ENCODE peak calls at places on chromosome 12, in six cellular contexts. G is BJ; Q is stimulated activated CD4-positive, alpha-beta T cell treated with anti-CD3 and anti-CD28 coated beads, Interleukin-1b, Interleukin-23, amount 100 ng/mL, for 24 hours; T is amniotic stem cell; O is stimulated activated CD8-positive, alpha-beta memory T cell treated with anti-CD3 and anti-CD28 coated beads, Interleukin-15, amount 100 ng/mL, for 1 hour; J is stromal cell of bone marrow. K is an unnamed sample.

GRCh38 chr12:3139760-3140159 is 62.6 kb downstream of the TSPAN9 start:
- DNase-seq in G (no peak), Q (no peak), T (no peak), O (no peak), J (no peak), K (no peak)

GRCh38 chr12:46546634-46547273 is 174.2 kb upstream of the SLC38A2 start:
- DNase-seq in G (no peak), Q (no peak), T (no peak), O (no peak), J (no peak), K (no peak)

GRCh38 chr12:88579572-88579940 is 715 bp downstream of the KITLG start:
- DNase-seq in G (no peak), Q (no peak), T (peak; percentile 24), O (no peak), J (no peak), K (no peak)

GRCh38 chr12:12776261-12776660 is 9.2 kb upstream of the APOLD1 start:
- DNase-seq in G (no peak), Q (no peak), T (no peak), O (no peak), J (no peak), K (no peak)

GRCh38 chr12:100840748-100841147 is 46.2 kb downstream of the ANO4 start:
- DNase-seq in G (no peak), Q (no peak), T (no peak), O (no peak), J (no peak), K (no peak)

GRCh38 chr12:48977290-48978281 is 536 bp upstream of the WNT1 start:
- DNase-seq in G (no peak), Q (peak; percentile 69), T (no peak), O (peak; percentile 58), J (no peak), K (no peak)

GRCh38 chr12:867905-868304 is 81.6 kb downstream of the RAD52 start:
- DNase-seq in G (no peak), Q (no peak), T (no peak), O (no peak), J (no peak), K (no peak)

GRCh38 chr12:111386891-111387290 is 18.0 kb upstream of the PHETA1 start:
- DNase-seq in G (no peak), Q (no peak), T (no peak), O (no peak), J (no peak), K (no peak)

GRCh38 chr12:6326316-6326959 is 15.4 kb downstream of the TNFRSF1A start:
- DNase-seq in G (no peak), Q (no peak), T (no peak), O (no peak), J (no peak), K (no peak)

GRCh38 chr12:65308001-65308400 is 29.5 kb downstream of the MSRB3 start:
- DNase-seq in G (no peak), Q (no peak), T (no peak), O (no peak), J (no peak), K (no peak)

GRCh38 chr12:98736352-98737326 is 91.5 kb downstream of the APAF1 start:
- DNase-seq in G (no peak), Q (no peak), T (no peak), O (no peak), J (no peak), K (no peak)

GRCh38 chr12:96404683-96405082 is 4.4 kb upstream of the CDK17 start:
- DNase-seq in G (no peak), Q (no peak), T (no peak), O (no peak), J (no peak), K (no peak)

GRCh38 chr12:52061470-52062166 is 8.2 kb upstream of the ATG101 start:
- DNase-seq in G (no peak), Q (no peak), T (no peak), O (no peak), J (no peak), K (no peak)

GRCh38 chr12:13727707-13728147 is 253.7 kb downstream of the GRIN2B start:
- DNase-seq in G (no peak), Q (no peak), T (no peak), O (no peak), J (no peak), K (peak; percentile 65)

GRCh38 chr12:8077207-8077606 is 4.9 kb upstream of the NECAP1 start:
- DNase-seq in G (no peak), Q (no peak), T (peak; percentile 13), O (no peak), J (peak; percentile 13), K (peak; percentile 56)

GRCh38 chr12:1859643-1860042 is 39.3 kb downstream of the LRTM2 start:
- DNase-seq in G (no peak), Q (no peak), T (peak; percentile 26), O (no peak), J (no peak), K (no peak)

GRCh38 chr12:10366875-10367274 is 23.0 kb downstream of the KLRK1 start:
- DNase-seq in G (no peak), Q (no peak), T (no peak), O (no peak), J (no peak), K (no peak)

GRCh38 chr12:106954462-106955376 is 988 bp upstream of the TMEM263 start:
- DNase-seq in G (no peak), Q (no peak), T (no peak), O (peak; percentile 2), J (no peak), K (no peak)

GRCh38 chr12:109301643-109302176 is 7.4 kb downstream of the FOXN4 start:
- DNase-seq in G (no peak), Q (no peak), T (no peak), O (no peak), J (no peak), K (no peak)

GRCh38 chr12:131217024-131217586 is 263.4 kb downstream of the ADGRD1 start:
- DNase-seq in G (no peak), Q (no peak), T (no peak), O (no peak), J (no peak), K (no peak)

GRCh38 chr12:113194971-113195391 is 9.5 kb downstream of the RITA1 start:
- DNase-seq in G (no peak), Q (no peak), T (no peak), O (no peak), J (no peak), K (peak; percentile 49)

GRCh38 chr12:108201808-108202207 is 72.7 kb downstream of the WSCD2 start:
- DNase-seq in G (no peak), Q (no peak), T (no peak), O (no peak), J (no peak), K (no peak)

GRCh38 chr12:132774159-132774558 is 12.5 kb upstream of the ANKLE2 start:
- DNase-seq in G (no peak), Q (no peak), T (no peak), O (no peak), J (no peak), K (no peak)

GRCh38 chr12:116726749-116727148 is 11.1 kb downstream of the SPRING1 start:
- DNase-seq in G (peak; percentile 39), Q (no peak), T (no peak), O (no peak), J (no peak), K (no peak)

GRCh38 chr12:12716151-12716844 is 870 bp upstream of the CDKN1B start:
- DNase-seq in G (no peak), Q (no peak), T (no peak), O (no peak), J (no peak), K (no peak)

GRCh38 chr12:54135621-54136027 is 53.2 kb downstream of the SMUG1 start:
- DNase-seq in G (no peak), Q (no peak), T (no peak), O (no peak), J (no peak), K (no peak)

GRCh38 chr12:121217761-121218160 is 7.8 kb downstream of the P2RX4 start:
- DNase-seq in G (no peak), Q (no peak), T (no peak), O (no peak), J (no peak), K (no peak)

GRCh38 chr12:100794441-100795192 is at the start of gene ANO4:
- DNase-seq in G (peak; percentile 19), Q (no peak), T (no peak), O (no peak), J (no peak), K (no peak)

GRCh38 chr12:92608418-92609091 is 94.2 kb upstream of the PLEKHG7 start:
- DNase-seq in G (no peak), Q (no peak), T (no peak), O (no peak), J (peak; percentile 52), K (no peak)

GRCh38 chr12:4251228-4251891 is 22.2 kb upstream of the CCND2 start:
- DNase-seq in G (no peak), Q (no peak), T (no peak), O (no peak), J (no peak), K (no peak)

GRCh38 chr12:52054838-52055741 is 3.8 kb downstream of the NR4A1 start:
- DNase-seq in G (no peak), Q (no peak), T (no peak), O (no peak), J (no peak), K (no peak)

GRCh38 chr12:39763894-39764176 is 144.2 kb upstream of the ABCD2 start:
- DNase-seq in G (no peak), Q (no peak), T (no peak), O (no peak), J (no peak), K (no peak)

GRCh38 chr12:22126758-22127157 is 80.7 kb downstream of the CMAS start:
- DNase-seq in G (no peak), Q (no peak), T (no peak), O (no peak), J (no peak), K (no peak)

GRCh38 chr12:12671850-12672660 is 23.9 kb downstream of the GPR19 start:
- DNase-seq in G (no peak), Q (no peak), T (no peak), O (no peak), J (peak; percentile 40), K (peak; percentile 34)

GRCh38 chr12:80858356-80858755 is 79.4 kb downstream of the LIN7A start:
- DNase-seq in G (no peak), Q (no peak), T (no peak), O (no peak), J (no peak), K (no peak)

GRCh38 chr12:5785601-5786000 is 159.5 kb downstream of the ANO2 start:
- DNase-seq in G (no peak), Q (no peak), T (no peak), O (no peak), J (no peak), K (no peak)

GRCh38 chr12:65682145-65682544 is 142.1 kb upstream of the HMGA2 start:
- DNase-seq in G (no peak), Q (no peak), T (no peak), O (no peak), J (no peak), K (no peak)

GRCh38 chr12:13102481-13103195 is 829 bp downstream of the GSG1 start:
- DNase-seq in G (no peak), Q (no peak), T (no peak), O (no peak), J (no peak), K (no peak)

GRCh38 chr12:2286461-2287131 is 233.8 kb downstream of the CACNA1C start:
- DNase-seq in G (peak; percentile 95), Q (no peak), T (peak; percentile 63), O (no peak), J (no peak), K (no peak)

GRCh38 chr12:15613981-15614380 is 175.2 kb downstream of the EPS8 start:
- DNase-seq in G (no peak), Q (no peak), T (no peak), O (no peak), J (peak; percentile 73), K (no peak)